ENCODE peak calls at places on chromosomes 16 and 17, in four cellular contexts. I is activated T-helper 2 cell treated with anti-CD3 and anti-CD28 coated beads, Interferon-gamma antibody, Interleukin-2, Interleukin-4, amounts not matched to agents 10 μg/mL and 5 μg/mL and 100 μg/mL, durations not matched to agents 14 hours and 24 hours and 36 hours; O is ACHN; H is NCI-H2029 treated with DMSO at 0.1 percent for 48 hours. N is an unnamed sample.

GRCh38 chr16:68972720-68973119 is 129.4 kb downstream of the TANGO6 start:
- DNase-seq in I (no peak), O (peak; percentile 84), H (no peak), N (no peak)

GRCh38 chr16:88479795-88480760 is 27.0 kb downstream of the ZFPM1 start:
- DNase-seq in H (no peak), O (no peak), I (no peak), N (peak; percentile 31)

GRCh38 chr16:50318796-50319578 is 49.8 kb downstream of the BRD7 start:
- DNase-seq in H (no peak), O (no peak), I (no peak), N (no peak)

GRCh38 chr17:82257473-82257872 is 16.0 kb downstream of the CSNK1D start:
- DNase-seq in H (no peak), O (no peak), I (no peak), N (peak; percentile 64)

GRCh38 chr16:77376358-77376757 is 58.5 kb downstream of the ADAMTS18 start:
- DNase-seq in O (peak; percentile 9), H (no peak), I (no peak), N (no peak)

GRCh38 chr17:70144260-70144846 is 25.0 kb upstream of the KCNJ2 start:
- DNase-seq in O (peak; percentile 36), I (no peak), H (peak; percentile 2), N (no peak)

GRCh38 chr16:67936876-67937605 is 391 bp upstream of the PSMB10 start:
- DNase-seq in O (peak; percentile 87), H (no peak), I (peak; percentile 83), N (peak; percentile 86)

GRCh38 chr17:2138318-2138717 is 83.4 kb downstream of the HIC1 start:
- DNase-seq in H (no peak), I (peak; percentile 15), O (no peak), N (no peak)

GRCh38 chr16:19960183-19960582 is 75.5 kb upstream of the GPRC5B start:
- DNase-seq in I (no peak), H (no peak), O (no peak), N (no peak)